ENCODE peak calls at places on chromosomes 4 and X, in six cellular contexts. K, H, O, I, G and Q are unnamed samples.

GRCh38 chr4:2935762-2936743 is 27.2 kb downstream of the NOP14 start:
- DNase-seq in I (no peak), H (peak), K (no peak), G (no peak), O (no peak), Q (no peak)

GRCh38 chrX:71095555-71095970 is at the start of gene FOXO4:
- DNase-seq in K (peak), H (peak), O (peak), G (peak), I (peak), Q (peak)

GRCh38 chr4:108717386-108717785 is 45.5 kb downstream of the ETNPPL start:
- DNase-seq in H (no peak), K (no peak), I (no peak), G (no peak), O (no peak), Q (no peak)

GRCh38 chr4:16205298-16206164 is 20.7 kb downstream of the TAPT1 start:
- DNase-seq in O (peak), H (peak), G (peak), I (no peak), K (peak), Q (no peak)

GRCh38 chr4:19300213-19300612 is 951.5 kb upstream of the SLIT2 start:
- DNase-seq in H (no peak), I (no peak), O (no peak), K (no peak), G (no peak), Q (no peak)

GRCh38 chrX:39931554-39932282 is 166.0 kb downstream of the BCOR start:
- DNase-seq in O (no peak), G (no peak), K (no peak), I (no peak), H (no peak), Q (no peak)

GRCh38 chrX:11470231-11470630 is 177.0 kb downstream of the AMELX start:
- DNase-seq in H (peak), O (no peak), I (no peak), K (no peak), G (peak), Q (no peak)

GRCh38 chr4:29540439-29541102 is 1179.6 kb upstream of the PCDH7 start:
- DNase-seq in I (no peak), H (no peak), O (no peak), G (no peak), K (no peak), Q (no peak)

GRCh38 chr4:148007789-148008188 is 275.9 kb downstream of the ARHGAP10 start:
- DNase-seq in G (peak), I (no peak), O (no peak), H (peak), K (no peak), Q (no peak)

DNA sequence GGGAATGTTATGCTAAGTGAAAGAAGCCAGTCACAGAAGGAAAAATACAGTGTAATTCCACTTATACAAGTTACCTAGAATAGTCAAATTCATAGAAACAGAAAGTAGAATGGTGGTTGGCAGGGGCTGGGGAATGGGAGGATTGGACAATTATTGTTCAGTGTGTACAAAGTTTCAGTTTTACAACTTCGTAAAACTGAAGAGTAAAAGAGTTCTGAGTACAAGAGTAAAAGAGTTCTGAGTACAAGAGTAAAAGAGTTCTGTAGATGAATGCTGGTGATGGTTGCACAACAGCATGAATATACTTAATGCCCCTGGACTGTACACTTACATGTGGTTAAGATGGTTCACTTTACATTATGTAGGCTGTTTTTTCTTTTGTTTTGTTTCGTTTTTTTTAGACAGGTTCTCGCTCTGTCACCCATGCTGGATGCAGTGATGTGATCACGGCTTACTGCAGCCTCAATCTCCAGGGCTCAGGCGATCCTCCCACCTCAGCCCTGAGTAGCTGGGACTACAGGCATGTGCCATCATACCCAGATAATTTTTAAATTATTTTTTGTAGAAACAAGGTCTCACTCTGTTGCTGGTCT is 230.9 kb downstream of the SOWAHB start:
- DNase-seq in H (no peak), G (no peak), K (no peak), I (no peak), O (no peak), Q (no peak)
- TF ChIP-seq JUN in H (no peak), G (no peak), K (no peak), I (no peak), O (no peak), Q (no peak)

DNA sequence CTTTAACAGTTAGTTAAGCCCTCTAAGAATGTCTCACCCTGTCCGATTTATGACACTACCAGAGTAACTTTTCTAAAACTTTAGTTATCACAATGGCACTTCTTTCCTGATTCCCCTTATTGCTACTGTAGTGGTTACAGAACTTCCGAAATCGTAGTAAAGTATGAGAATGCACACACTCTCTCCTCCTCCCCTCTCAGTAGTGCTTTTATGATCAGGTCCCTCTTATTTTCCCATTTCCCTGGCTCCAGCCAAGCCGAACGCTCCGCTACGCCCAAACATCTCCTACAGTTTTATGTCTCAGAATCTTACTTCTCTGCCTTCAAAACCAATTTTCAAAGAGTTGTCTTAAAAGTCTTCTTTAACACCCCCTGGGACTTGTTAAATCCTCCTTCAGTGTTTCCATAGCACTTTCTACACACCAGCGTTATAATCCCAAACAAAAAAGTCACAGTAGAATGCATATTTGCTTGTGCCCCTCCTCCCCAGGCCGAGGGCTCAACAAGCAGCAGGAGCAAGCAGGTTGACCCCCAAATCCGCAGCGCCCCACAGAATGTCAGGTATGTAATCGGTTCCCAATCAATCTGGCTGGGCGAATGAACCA is 671 bp downstream of the HPF1 start:
- DNase-seq in H (no peak), I (no peak), K (peak), O (no peak), G (peak), Q (no peak)
- TF ChIP-seq JUN in H (no peak), I (no peak), K (no peak), O (no peak), G (no peak), Q (no peak)

GRCh38 chrX:45472968-45473367 is 272.3 kb upstream of the DIPK2B start:
- DNase-seq in I (no peak), K (no peak), H (no peak), O (no peak), G (peak), Q (no peak)
- TF ChIP-seq JUN in I (no peak), K (no peak), H (no peak), O (no peak), G (peak), Q (no peak)

GRCh38 chr4:178356725-178357124 is 914.5 kb upstream of the AGA start:
- DNase-seq in K (no peak), H (peak), I (no peak), O (no peak), G (no peak), Q (peak)
- TF ChIP-seq JUN in K (no peak), H (no peak), I (no peak), O (no peak), G (no peak), Q (no peak)

DNA sequence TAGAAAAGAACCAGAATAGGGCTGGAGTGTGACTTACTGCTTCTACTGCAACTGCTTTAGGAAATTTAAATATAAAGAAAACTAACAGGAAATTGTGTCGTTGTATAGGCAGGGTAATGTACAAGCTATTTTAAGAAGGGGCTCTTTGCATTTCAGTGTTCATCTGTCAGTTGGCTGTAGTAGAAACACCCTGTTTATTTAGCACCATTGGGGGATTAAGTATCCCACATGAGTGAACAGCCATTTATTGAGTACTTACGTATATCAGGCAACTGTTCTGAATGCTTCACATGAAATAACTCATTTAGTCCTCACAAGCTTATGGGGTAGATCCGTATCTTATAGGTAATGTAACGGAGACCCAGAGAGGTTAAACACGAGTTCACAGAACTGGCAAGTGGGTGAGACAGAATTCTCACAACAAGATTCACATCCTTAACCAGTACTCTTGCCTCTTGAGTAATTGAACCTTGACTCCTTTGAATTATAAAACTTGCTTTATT is 23.9 kb downstream of the STIM2 start:
- DNase-seq in H (no peak), O (no peak), K (no peak), I (no peak), G (no peak), Q (no peak)
- TF ChIP-seq JUN in H (no peak), O (no peak), K (no peak), I (no peak), G (no peak), Q (no peak)

GRCh38 chrX:129650821-129651510 is 3.8 kb downstream of the APLN start:
- DNase-seq in G (no peak), I (no peak), H (no peak), K (no peak), O (no peak), Q (no peak)
- TF ChIP-seq JUN in G (no peak), I (no peak), H (no peak), K (no peak), O (no peak), Q (no peak)

DNA sequence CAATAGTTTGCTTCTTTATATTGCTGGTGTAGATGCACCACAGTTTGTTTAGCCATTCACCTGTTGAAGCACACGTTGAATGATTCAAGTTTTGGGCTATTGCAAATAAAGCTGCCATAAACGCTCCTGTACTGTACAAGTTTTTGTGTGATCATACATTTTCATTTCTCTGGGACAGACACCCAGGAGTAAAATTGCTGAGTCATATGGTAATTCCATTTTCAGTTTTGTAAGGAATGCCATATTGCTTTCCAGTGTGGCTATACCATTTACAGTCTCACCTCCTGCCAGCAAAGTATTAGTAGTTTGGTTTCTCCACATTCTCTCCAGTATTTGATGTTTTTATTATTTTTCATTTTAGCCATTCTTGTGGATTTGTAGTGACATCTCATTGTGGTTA is 32.0 kb upstream of the CAPN6 start:
- DNase-seq in K (no peak), O (no peak), I (no peak), G (no peak), H (no peak), Q (no peak)
- TF ChIP-seq JUN in K (no peak), O (no peak), I (no peak), G (no peak), H (no peak), Q (no peak)